ENCODE peak calls at places on chromosome 10, in eight cellular contexts. P is GM20000; D is upper lobe of right lung; B is HTR-8/SVneo; X is NB4; R is activated T-helper 9 cell treated with anti-CD3 and anti-CD28 coated beads, Interleukin-2, amount 50 U/mL, for 16 hours; K is mucosa of descending colon; Y is endothelial cell. O is an unnamed sample.

GRCh38 chr10:78617633-78618032 is 451.1 kb upstream of the ZMIZ1 start:
- DNase-seq in P (no peak), D (no peak), B (no peak), X (no peak), R (no peak), K (peak), Y (no peak), O (no peak)

GRCh38 chr10:32189400-32190084 is 133.3 kb upstream of the KIF5B start:
- DNase-seq in P (no peak), D (no peak), B (no peak), X (peak), R (no peak), K (peak), Y (no peak), O (no peak)

GRCh38 chr10:67697646-67698245 is 1.8 kb upstream of the CTNNA3 start:
- DNase-seq in P (peak), D (no peak), B (peak), X (peak), R (no peak), K (peak), Y (peak), O (peak)

GRCh38 chr10:35259769-35260397 is 76.4 kb upstream of the CCNY start:
- DNase-seq in P (no peak), D (no peak), B (peak), X (peak), R (no peak), K (no peak), Y (no peak), O (no peak)

GRCh38 chr10:118939216-118940007 is 90.1 kb upstream of the NANOS1 start:
- DNase-seq in P (no peak), D (no peak), B (no peak), X (no peak), R (no peak), K (no peak), Y (no peak), O (no peak)

GRCh38 chr10:76049581-76050290 is 618.3 kb downstream of the LRMDA start:
- DNase-seq in P (no peak), D (no peak), B (no peak), X (peak), R (no peak), K (no peak), Y (no peak), O (no peak)

GRCh38 chr10:132048294-132048667 is 17.5 kb upstream of the JAKMIP3 start:
- DNase-seq in P (no peak), D (no peak), B (no peak), X (no peak), R (no peak), K (no peak), Y (no peak), O (no peak)

GRCh38 chr10:95758351-95759025 is 2.5 kb downstream of the ENTPD1 start:
- DNase-seq in P (peak), D (no peak), B (no peak), X (peak), R (no peak), K (no peak), Y (no peak), O (peak)

GRCh38 chr10:110165867-110166266 is 41.5 kb upstream of the MXI1 start:
- DNase-seq in P (no peak), D (no peak), B (no peak), X (peak), R (no peak), K (no peak), Y (no peak), O (no peak)

GRCh38 chr10:125038637-125039036 is 96.7 kb downstream of the ZRANB1 start:
- DNase-seq in P (no peak), D (peak), B (no peak), X (peak), R (no peak), K (peak), Y (no peak), O (peak)

GRCh38 chr10:78358982-78359381 is 325.3 kb downstream of the RPS24 start:
- DNase-seq in P (no peak), D (no peak), B (no peak), X (no peak), R (no peak), K (no peak), Y (no peak), O (no peak)

GRCh38 chr10:78124167-78124566 is 90.5 kb downstream of the RPS24 start:
- DNase-seq in P (no peak), D (no peak), B (no peak), X (no peak), R (no peak), K (no peak), Y (no peak), O (no peak)

GRCh38 chr10:10911035-10911434 is 106.6 kb upstream of the CELF2 start:
- DNase-seq in P (no peak), D (no peak), B (no peak), X (no peak), R (no peak), K (no peak), Y (no peak), O (no peak)

GRCh38 chr10:96767611-96768010 is 47.3 kb upstream of the PIK3AP1 start:
- DNase-seq in P (no peak), D (no peak), B (no peak), X (no peak), R (no peak), K (no peak), Y (no peak), O (no peak)

GRCh38 chr10:97726636-97727178 is 10.2 kb upstream of the ZFYVE27 start:
- DNase-seq in P (no peak), D (no peak), B (no peak), X (no peak), R (no peak), K (peak), Y (no peak), O (no peak)

GRCh38 chr10:7159517-7159916 is 251.3 kb downstream of the SFMBT2 start:
- DNase-seq in P (no peak), D (no peak), B (no peak), X (no peak), R (no peak), K (no peak), Y (no peak), O (no peak)

GRCh38 chr10:62422068-62422590 is 48.0 kb downstream of the ZNF365 start:
- DNase-seq in P (no peak), D (no peak), B (peak), X (peak), R (no peak), K (no peak), Y (no peak), O (no peak)

GRCh38 chr10:116015922-116016321 is 257.1 kb downstream of the GFRA1 start:
- DNase-seq in P (no peak), D (no peak), B (no peak), X (no peak), R (no peak), K (no peak), Y (no peak), O (no peak)

GRCh38 chr10:52570490-52570889 is 202.1 kb downstream of the MBL2 start:
- DNase-seq in P (no peak), D (no peak), B (no peak), X (no peak), R (no peak), K (no peak), Y (no peak), O (no peak)

GRCh38 chr10:59124187-59124586 is 52.3 kb upstream of the PHYHIPL start:
- DNase-seq in P (no peak), D (no peak), B (no peak), X (no peak), R (no peak), K (no peak), Y (no peak), O (no peak)

GRCh38 chr10:118595598-118596425 is at the start of gene PRLHR:
- DNase-seq in P (no peak), D (no peak), B (peak), X (peak), R (no peak), K (no peak), Y (peak), O (no peak)

GRCh38 chr10:107919626-107920235 is 755.2 kb upstream of the SORCS1 start:
- DNase-seq in P (no peak), D (no peak), B (no peak), X (no peak), R (no peak), K (no peak), Y (no peak), O (no peak)

GRCh38 chr10:16944081-16944922 is 127.1 kb upstream of the RSU1 start:
- DNase-seq in P (no peak), D (no peak), B (no peak), X (peak), R (no peak), K (no peak), Y (no peak), O (no peak)

GRCh38 chr10:5283305-5284158 is 81.2 kb upstream of the UCN3 start:
- DNase-seq in P (peak), D (peak), B (peak), X (peak), R (peak), K (peak), Y (peak), O (peak)

GRCh38 chr10:78948616-78949015 is 120.2 kb upstream of the ZMIZ1 start:
- DNase-seq in P (no peak), D (no peak), B (no peak), X (no peak), R (no peak), K (no peak), Y (no peak), O (no peak)

GRCh38 chr10:86688398-86688921 is 20.1 kb downstream of the LDB3 start:
- DNase-seq in P (peak), D (no peak), B (peak), X (peak), R (peak), K (peak), Y (peak), O (peak)

GRCh38 chr10:112716924-112717348 is 233.1 kb upstream of the TCF7L2 start:
- DNase-seq in P (no peak), D (no peak), B (no peak), X (no peak), R (no peak), K (peak), Y (no peak), O (no peak)

GRCh38 chr10:124174071-124174566 is 80.7 kb upstream of the CHST15 start:
- DNase-seq in P (no peak), D (no peak), B (no peak), X (no peak), R (no peak), K (no peak), Y (no peak), O (no peak)

GRCh38 chr10:60147025-60147424 is 240.7 kb upstream of the CCDC6 start:
- DNase-seq in P (no peak), D (no peak), B (no peak), X (no peak), R (no peak), K (no peak), Y (no peak), O (no peak)

GRCh38 chr10:71397340-71398212 is 856 bp downstream of the CDH23 start:
- DNase-seq in P (no peak), D (peak), B (no peak), X (no peak), R (no peak), K (no peak), Y (no peak), O (no peak)

GRCh38 chr10:34249634-34250033 is 565.5 kb downstream of the PARD3 start:
- DNase-seq in P (peak), D (no peak), B (peak), X (no peak), R (no peak), K (no peak), Y (no peak), O (no peak)

GRCh38 chr10:16987129-16987670 is 142.4 kb downstream of the CUBN start:
- DNase-seq in P (no peak), D (no peak), B (no peak), X (no peak), R (no peak), K (no peak), Y (no peak), O (no peak)

GRCh38 chr10:7424315-7424714 is 13.5 kb upstream of the SFMBT2 start:
- DNase-seq in P (no peak), D (no peak), B (no peak), X (no peak), R (no peak), K (peak), Y (no peak), O (peak)

O was measured in OCI-LY7.